ENCODE peak calls at places on chromosome 13, in four cellular contexts. J is activated CD4-positive, alpha-beta T cell treated with anti-CD3 and anti-CD28 coated beads for 1 hour; Z is ELF-1; E is COLO829. G is an unnamed sample.

GRCh38 chr13:32639502-32640105 is 53.4 kb downstream of the PDS5B start:
- DNase-seq in J (peak; percentile 23), Z (no peak), E (peak; percentile 68), G (peak; percentile 87)

GRCh38 chr13:26445092-26445491 is 112.4 kb upstream of the WASF3 start:
- DNase-seq in J (no peak), Z (no peak), E (no peak), G (no peak)

GRCh38 chr13:19845758-19846157 is 17.7 kb downstream of the ZMYM5 start:
- DNase-seq in J (no peak), Z (no peak), E (peak; percentile 96), G (peak; percentile 97)

GRCh38 chr13:38763446-38764381 is 76.8 kb downstream of the FREM2 start:
- DNase-seq in J (no peak), Z (peak; percentile 50), E (peak; percentile 79), G (peak; percentile 66)

GRCh38 chr13:50408068-50408467 is 392.8 kb downstream of the KCNRG start:
- DNase-seq in J (no peak), Z (no peak), E (no peak), G (no peak)

GRCh38 chr13:91767681-91768080 is 369.3 kb downstream of the GPC5 start:
- DNase-seq in J (no peak), Z (no peak), E (no peak), G (peak; percentile 21)

GRCh38 chr13:39385621-39386231 is 217.3 kb downstream of the LHFPL6 start:
- DNase-seq in J (no peak), Z (peak; percentile 83), E (no peak), G (peak; percentile 63)

GRCh38 chr13:46520188-46520587 is 32.8 kb upstream of the LRCH1 start:
- DNase-seq in J (no peak), Z (no peak), E (no peak), G (no peak)

GRCh38 chr13:30097695-30098094 is 209.7 kb downstream of the KATNAL1 start:
- DNase-seq in J (no peak), Z (no peak), E (no peak), G (no peak)

GRCh38 chr13:23567792-23568480 is 2.3 kb upstream of the TNFRSF19 start:
- DNase-seq in J (no peak), Z (peak; percentile 73), E (no peak), G (peak; percentile 38)

GRCh38 chr13:103788061-103788652 is 721.9 kb upstream of the SLC10A2 start:
- DNase-seq in J (no peak), Z (no peak), E (no peak), G (peak; percentile 35)